ENCODE peak calls at places on chromosomes 16 and 17, in ten cellular contexts. L is iris pigment epithelial cell, M is cardiac muscle cell, W is PC-9, S is H54, K is RWPE1, Z is Caco-2, I is A172, F is ELR, R is fibroblast of lung. D is an unnamed sample.

GRCh38 chr16:50298591-50299507 is 32.5 kb downstream of the ADCY7 start:
- DNase-seq in Z (peak; percentile 31), F (no peak), R (no peak), W (no peak), S (no peak), I (no peak), L (no peak), M (no peak), K (no peak), D (no peak)

GRCh38 chr17:37844158-37844976 is 79.8 kb upstream of the TBC1D3K start:
- DNase-seq in L (peak; percentile 59), I (no peak), R (peak; percentile 55), Z (no peak), S (peak; percentile 59), M (peak; percentile 53), F (peak; percentile 79), W (no peak), K (peak; percentile 50), D (peak; percentile 51)

GRCh38 chr17:21019976-21020575 is 22.7 kb downstream of the USP22 start:
- DNase-seq in S (no peak), K (no peak), I (no peak), W (no peak), Z (no peak), R (no peak), L (peak; percentile 36), M (no peak), F (peak; percentile 32), D (peak; percentile 14)

GRCh38 chr16:57533618-57534336 is 2.6 kb downstream of the CCDC102A start:
- DNase-seq in W (no peak), F (no peak), L (no peak), S (no peak), M (peak; percentile 63), I (no peak), Z (peak; percentile 34), K (no peak), R (no peak), D (no peak)

GRCh38 chr17:3551189-3551588 is 6.4 kb downstream of the TRPV3 start:
- DNase-seq in W (no peak), R (no peak), F (peak; percentile 24), K (no peak), L (no peak), I (no peak), Z (no peak), M (no peak), S (no peak), D (no peak)

GRCh38 chr16:29148867-29149272 is 164.0 kb downstream of the LAT start:
- DNase-seq in K (no peak), R (no peak), S (no peak), F (no peak), M (no peak), I (no peak), W (no peak), L (no peak), Z (no peak), D (no peak)

GRCh38 chr16:52068447-52069074 is 478.4 kb downstream of the TOX3 start:
- DNase-seq in F (no peak), W (no peak), R (peak; percentile 14), M (peak; percentile 51), K (peak; percentile 9), S (no peak), L (peak; percentile 21), I (peak; percentile 4), Z (peak; percentile 46), D (peak; percentile 10)

GRCh38 chr17:36527851-36528250 is 6.8 kb downstream of the MYO19 start:
- DNase-seq in S (no peak), R (no peak), L (no peak), I (no peak), F (no peak), Z (no peak), K (no peak), W (no peak), M (no peak), D (no peak)

GRCh38 chr17:75689441-75689873 is 22.3 kb downstream of the SAP30BP start:
- DNase-seq in I (no peak), R (no peak), K (peak; percentile 87), S (no peak), F (peak; percentile 76), M (no peak), Z (no peak), W (peak; percentile 96), L (peak; percentile 36), D (peak; percentile 96)